ENCODE peak calls at places on chromosomes 1 and 21, in four cellular contexts. R is K562, B is H1, M is GM12878. Z is an unnamed sample.
A peak's percentile ranks its signal among the peaks of the same experiment; 100 is the strongest.

GRCh38 chr1:183807549-183808168 is 2.7 kb downstream of the RGL1 start:
- DNase-seq in R (no peak), B (no peak), M (peak; percentile 69), Z (no peak)

GRCh38 chr1:38114231-38114630 is 67.6 kb upstream of the POU3F1 start:
- DNase-seq in R (no peak), B (no peak), M (no peak), Z (no peak)

GRCh38 chr1:232179896-232180760 is 449.8 kb downstream of the SIPA1L2 start:
- DNase-seq in R (no peak), B (no peak), M (no peak), Z (no peak)

GRCh38 chr21:35818597-35818996 is 241.7 kb downstream of the SETD4 start:
- DNase-seq in R (no peak), B (no peak), M (no peak), Z (no peak)

GRCh38 chr1:112866151-112866550 is 89.8 kb downstream of the SLC16A1 start:
- DNase-seq in R (no peak), B (no peak), M (no peak), Z (no peak)

GRCh38 chr1:82392513-82392912 is 591.8 kb downstream of the ADGRL2 start:
- DNase-seq in R (no peak), B (no peak), M (no peak), Z (no peak)

GRCh38 chr1:18583326-18583941 is 47.2 kb upstream of the PAX7 start:
- DNase-seq in R (no peak), B (no peak), M (no peak), Z (no peak)

GRCh38 chr1:178727014-178727895 is 2.2 kb downstream of the RALGPS2 start:
- DNase-seq in R (no peak), B (no peak), M (no peak), Z (no peak)

GRCh38 chr1:41774486-41774990 is 144.2 kb downstream of the HIVEP3 start:
- DNase-seq in R (no peak), B (no peak), M (no peak), Z (no peak)

GRCh38 chr1:53641481-53642214 is 97.3 kb downstream of the GLIS1 start:
- DNase-seq in R (no peak), B (no peak), M (no peak), Z (no peak)

GRCh38 chr1:200891774-200892157 is 2.9 kb upstream of the INAVA start:
- DNase-seq in R (no peak), B (no peak), M (no peak), Z (peak; percentile 83)

GRCh38 chr1:16110456-16110855 is 37.0 kb upstream of the FAM131C start:
- DNase-seq in R (no peak), B (no peak), M (no peak), Z (no peak)

GRCh38 chr1:44895919-44896734 is 53.1 kb upstream of the PTCH2 start:
- DNase-seq in R (peak; percentile 59), B (no peak), M (no peak), Z (no peak)

GRCh38 chr1:212712451-212713303 is 13.0 kb upstream of the BATF3 start:
- DNase-seq in R (no peak), B (no peak), M (no peak), Z (no peak)

GRCh38 chr21:41186763-41187536 is 19.0 kb downstream of the BACE2 start:
- DNase-seq in R (no peak), B (no peak), M (no peak), Z (no peak)

GRCh38 chr1:154611150-154611865 is 3.3 kb upstream of the ADAR start:
- DNase-seq in R (no peak), B (no peak), M (no peak), Z (no peak)

GRCh38 chr1:55938376-55938850 is 641.0 kb downstream of the PLPP3 start:
- DNase-seq in R (no peak), B (no peak), M (no peak), Z (no peak)

GRCh38 chr1:6923955-6924890 is 139.0 kb downstream of the CAMTA1 start:
- DNase-seq in R (no peak), B (no peak), M (no peak), Z (no peak)

GRCh38 chr21:36608251-36608650 is 90.7 kb upstream of the SIM2 start:
- DNase-seq in R (no peak), B (no peak), M (no peak), Z (no peak)

GRCh38 chr1:233166896-233167295 is 128.6 kb downstream of the PCNX2 start:
- DNase-seq in R (no peak), B (no peak), M (no peak), Z (no peak)

GRCh38 chr1:12031039-12031980 is 12.0 kb downstream of the MIIP start:
- DNase-seq in R (peak; percentile 70), B (no peak), M (no peak), Z (no peak)

GRCh38 chr1:24206516-24207394 is 19.7 kb upstream of the IFNLR1 start:
- DNase-seq in R (no peak), B (no peak), M (no peak), Z (no peak)

GRCh38 chr1:78702426-78702825 is 52.8 kb downstream of the IFI44 start:
- DNase-seq in R (no peak), B (no peak), M (no peak), Z (no peak)
- TF ChIP-seq BRCA1 in R (no peak), B (no peak), M (no peak), Z (no peak)

DNA sequence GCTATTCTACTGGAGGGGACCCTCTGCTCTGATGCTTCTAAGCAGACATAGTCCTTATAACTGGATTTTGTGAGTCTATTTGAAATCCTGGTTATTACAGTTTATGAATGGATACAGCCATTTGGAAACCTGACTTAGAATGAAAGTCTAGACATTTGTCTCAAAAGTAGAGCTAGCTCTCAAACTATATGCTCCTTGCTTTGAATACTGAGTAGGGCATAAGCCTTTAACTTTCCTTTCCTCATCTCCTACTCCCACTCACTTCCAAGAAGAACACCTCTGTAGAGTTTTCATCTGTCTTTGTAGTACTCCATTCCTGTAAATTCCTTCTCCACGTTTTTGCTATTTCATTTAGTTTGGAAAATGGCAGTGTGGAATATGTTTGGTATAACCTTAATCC is 9.0 kb upstream of the ARID1A start:
- DNase-seq in R (peak; percentile 41), B (no peak), M (no peak), Z (no peak)
- TF ChIP-seq BRCA1 in R (no peak), B (no peak), M (no peak), Z (no peak)

GRCh38 chr1:153607381-153607780 is 5.6 kb downstream of the S100A16 start:
- DNase-seq in R (no peak), B (no peak), M (no peak), Z (no peak)

GRCh38 chr1:153610334-153611023 is 2.5 kb downstream of the S100A16 start:
- DNase-seq in R (peak; percentile 50), B (no peak), M (no peak), Z (no peak)

GRCh38 chr1:153609585-153609907 is 3.4 kb downstream of the S100A16 start:
- DNase-seq in R (no peak), B (no peak), M (no peak), Z (no peak)

GRCh38 chr1:153608089-153608672 is 4.8 kb downstream of the S100A16 start:
- DNase-seq in R (no peak), B (no peak), M (no peak), Z (no peak)

DNA sequence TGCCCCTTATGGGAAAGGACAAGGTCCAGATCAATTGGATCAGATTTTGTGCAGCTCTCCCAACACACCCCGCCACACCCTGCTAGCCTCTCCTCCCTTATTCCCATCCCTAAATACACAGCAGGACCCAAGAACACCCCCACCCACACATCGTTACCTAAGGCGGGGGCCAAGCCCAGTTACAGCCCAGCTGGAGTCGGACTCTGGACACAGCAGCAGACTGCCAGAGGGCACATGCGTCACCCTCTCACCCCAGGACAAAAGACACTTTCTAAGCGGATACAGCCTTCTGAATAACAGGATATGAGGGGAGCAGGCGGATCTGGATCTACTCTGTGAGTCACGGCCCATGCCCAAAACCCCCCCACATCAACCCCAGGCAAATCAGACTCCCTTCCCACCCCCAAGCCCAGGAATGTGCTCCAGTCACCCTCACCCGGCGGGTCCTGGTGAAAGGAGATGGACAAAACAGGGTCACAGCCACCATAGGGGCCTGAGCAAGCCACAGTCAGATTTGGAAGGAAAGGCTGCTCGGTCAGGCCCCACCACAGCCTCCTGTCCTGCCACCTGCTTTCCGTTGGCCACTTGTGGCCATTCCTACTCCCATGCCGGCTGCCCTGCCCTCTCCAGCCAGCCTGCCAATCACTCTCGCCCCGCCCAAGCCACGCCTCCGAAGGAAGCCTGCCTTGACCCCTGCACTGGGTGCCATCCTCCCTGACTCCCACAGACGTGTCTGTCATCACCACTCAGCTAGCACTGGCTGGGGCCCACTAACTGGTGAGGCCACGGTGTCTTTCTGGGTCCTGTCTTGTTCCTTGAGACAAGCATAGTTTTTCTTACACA is 4.0 kb downstream of the S100A16 start:
- DNase-seq in R (peak; percentile 95), B (peak; percentile 41), M (no peak), Z (peak; percentile 96)
- TF ChIP-seq BRCA1 in R (no peak), B (no peak), M (no peak), Z (no peak)

DNA sequence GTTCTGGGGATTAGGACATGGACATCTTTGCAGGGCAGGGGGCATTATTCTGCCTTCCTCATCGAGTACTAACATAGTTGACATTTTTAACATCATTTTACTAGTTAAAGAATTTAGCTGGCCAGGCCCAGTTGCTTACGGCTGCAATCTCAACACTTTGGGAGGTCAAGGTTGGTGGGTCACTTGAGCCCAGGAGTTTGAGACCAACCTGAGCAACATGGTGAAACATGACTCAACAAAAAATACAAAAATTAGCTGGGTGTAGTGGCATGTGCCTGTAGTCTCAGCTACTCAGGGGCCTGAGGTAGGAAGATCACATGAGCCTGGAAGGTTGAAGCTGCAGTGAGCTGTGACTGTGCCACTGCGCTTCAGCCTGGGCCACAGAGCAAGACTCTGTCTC is 29.8 kb upstream of the THEM4 start:
- DNase-seq in R (no peak), B (no peak), M (no peak), Z (no peak)
- TF ChIP-seq BRCA1 in R (no peak), B (no peak), M (no peak), Z (no peak)

GRCh38 chr1:164578474-164579200 is 19.7 kb downstream of the PBX1 start:
- DNase-seq in R (no peak), B (no peak), M (no peak), Z (no peak)

GRCh38 chr1:164579346-164579745 is 20.4 kb downstream of the PBX1 start:
- DNase-seq in R (no peak), B (no peak), M (no peak), Z (no peak)

GRCh38 chr1:164575356-164575755 is 16.4 kb downstream of the PBX1 start:
- DNase-seq in R (no peak), B (no peak), M (no peak), Z (no peak)

GRCh38 chr1:164577291-164577690 is 18.3 kb downstream of the PBX1 start:
- DNase-seq in R (no peak), B (no peak), M (no peak), Z (no peak)

GRCh38 chr1:164576311-164577271 is 17.6 kb downstream of the PBX1 start:
- DNase-seq in R (no peak), B (no peak), M (no peak), Z (no peak)
- TF ChIP-seq BRCA1 in R (no peak), B (no peak), M (no peak), Z (no peak)

GRCh38 chr1:244952280-244952933 is 88.1 kb upstream of the HNRNPU start:
- DNase-seq in R (no peak), B (no peak), M (no peak), Z (no peak)
- TF ChIP-seq BRCA1 in R (no peak), B (no peak), M (no peak), Z (no peak)

GRCh38 chr1:30028939-30029338 is 694.4 kb downstream of the MATN1 start:
- DNase-seq in R (no peak), B (no peak), M (no peak), Z (no peak)
- TF ChIP-seq BRCA1 in R (no peak), B (no peak), M (no peak), Z (no peak)

Z was measured in HepG2.